ENCODE peak calls at places on chromosome 9, in seven cellular contexts. One of them, this sample, is unnamed.

GRCh38 chr9:125761685-125762084 is 14.5 kb downstream of the PBX3 start:
- DNase-seq in cardiac muscle cell: no peak
- DNase-seq in H9: no peak
- DNase-seq in A673: no peak
- DNase-seq in Peyer's patch: no peak
- DNase-seq in kidney: no peak
- DNase-seq in MCF 10A: no peak
- DNase-seq in this sample: no peak

GRCh38 chr9:16119861-16120641 is 567.2 kb downstream of the CCDC171 start:
- DNase-seq in cardiac muscle cell: peak; percentile 38
- DNase-seq in Peyer's patch: no peak
- DNase-seq in H9: no peak
- DNase-seq in kidney: no peak
- DNase-seq in MCF 10A: peak; percentile 22
- DNase-seq in A673: no peak
- DNase-seq in this sample: no peak

GRCh38 chr9:35538361-35539234 is 48.7 kb downstream of the RUSC2 start:
- DNase-seq in MCF 10A: no peak
- DNase-seq in A673: no peak
- DNase-seq in H9: peak; percentile 75
- DNase-seq in cardiac muscle cell: peak; percentile 92
- DNase-seq in kidney: peak; percentile 92
- DNase-seq in Peyer's patch: no peak
- DNase-seq in this sample: peak; percentile 58

GRCh38 chr9:129995409-129996160 is 47.4 kb downstream of the FNBP1 start:
- DNase-seq in Peyer's patch: peak; percentile 60
- DNase-seq in kidney: no peak
- DNase-seq in H9: no peak
- DNase-seq in MCF 10A: peak; percentile 78
- DNase-seq in cardiac muscle cell: peak; percentile 38
- DNase-seq in A673: no peak
- DNase-seq in this sample: no peak

GRCh38 chr9:103804077-103804735 is 289.9 kb upstream of the SMC2 start:
- DNase-seq in kidney: no peak
- DNase-seq in MCF 10A: peak; percentile 41
- DNase-seq in cardiac muscle cell: peak; percentile 21
- DNase-seq in H9: no peak
- DNase-seq in A673: no peak
- DNase-seq in Peyer's patch: no peak
- DNase-seq in this sample: no peak

GRCh38 chr9:75185585-75186170 is 97.4 kb downstream of the OSTF1 start:
- DNase-seq in A673: peak; percentile 58
- DNase-seq in cardiac muscle cell: peak; percentile 56
- DNase-seq in Peyer's patch: peak; percentile 38
- DNase-seq in H9: peak; percentile 68
- DNase-seq in kidney: no peak
- DNase-seq in MCF 10A: peak; percentile 64
- DNase-seq in this sample: peak; percentile 57

GRCh38 chr9:25678147-25678666 is at the start of gene TUSC1:
- DNase-seq in A673: no peak
- DNase-seq in MCF 10A: peak; percentile 90
- DNase-seq in H9: peak; percentile 50
- DNase-seq in kidney: peak; percentile 97
- DNase-seq in cardiac muscle cell: peak; percentile 90
- DNase-seq in Peyer's patch: peak; percentile 29
- DNase-seq in this sample: peak; percentile 4

GRCh38 chr9:91192785-91193657 is 168.7 kb downstream of the AUH start:
- DNase-seq in Peyer's patch: peak; percentile 60
- DNase-seq in cardiac muscle cell: peak; percentile 99
- DNase-seq in A673: peak; percentile 79
- DNase-seq in kidney: peak; percentile 95
- DNase-seq in MCF 10A: peak; percentile 99
- DNase-seq in H9: peak; percentile 74
- DNase-seq in this sample: peak; percentile 61

GRCh38 chr9:13787234-13787833 is 507.8 kb upstream of the MPDZ start:
- DNase-seq in kidney: no peak
- DNase-seq in H9: no peak
- DNase-seq in Peyer's patch: no peak
- DNase-seq in MCF 10A: no peak
- DNase-seq in A673: no peak
- DNase-seq in cardiac muscle cell: peak; percentile 67
- DNase-seq in this sample: no peak

GRCh38 chr9:125649315-125649714 is 57.7 kb downstream of the MAPKAP1 start:
- DNase-seq in H9: no peak
- DNase-seq in MCF 10A: peak; percentile 82
- DNase-seq in cardiac muscle cell: peak; percentile 65
- DNase-seq in kidney: no peak
- DNase-seq in A673: peak; percentile 82
- DNase-seq in Peyer's patch: peak; percentile 26
- DNase-seq in this sample: no peak

GRCh38 chr9:17116400-17116837 is 18.4 kb upstream of the CNTLN start:
- DNase-seq in Peyer's patch: no peak
- DNase-seq in A673: peak; percentile 48
- DNase-seq in cardiac muscle cell: peak; percentile 56
- DNase-seq in MCF 10A: peak; percentile 50
- DNase-seq in H9: no peak
- DNase-seq in kidney: no peak
- DNase-seq in this sample: no peak

GRCh38 chr9:35096035-35096849 is at the start of gene PIGO:
- DNase-seq in MCF 10A: peak; percentile 85
- DNase-seq in Peyer's patch: peak; percentile 90
- DNase-seq in cardiac muscle cell: peak; percentile 86
- DNase-seq in kidney: peak; percentile 97
- DNase-seq in H9: peak; percentile 95
- DNase-seq in A673: peak; percentile 90
- DNase-seq in this sample: peak; percentile 89

GRCh38 chr9:70924380-70924779 is 197.0 kb downstream of the TRPM3 start:
- DNase-seq in A673: no peak
- DNase-seq in cardiac muscle cell: peak; percentile 84
- DNase-seq in H9: no peak
- DNase-seq in kidney: no peak
- DNase-seq in MCF 10A: peak; percentile 70
- DNase-seq in Peyer's patch: no peak
- DNase-seq in this sample: no peak

GRCh38 chr9:79572891-79573696 is 1.3 kb downstream of the TLE4 start:
- DNase-seq in A673: peak; percentile 51
- DNase-seq in H9: peak; percentile 34
- DNase-seq in MCF 10A: peak; percentile 30
- DNase-seq in kidney: peak; percentile 88
- DNase-seq in cardiac muscle cell: peak; percentile 17
- DNase-seq in Peyer's patch: peak; percentile 54
- DNase-seq in this sample: peak; percentile 62
- TF ChIP-seq CTCF in A673: no peak
- TF ChIP-seq CTCF in H9: no peak
- TF ChIP-seq CTCF in MCF 10A: no peak
- TF ChIP-seq CTCF in kidney: no peak
- TF ChIP-seq CTCF in cardiac muscle cell: no peak
- TF ChIP-seq CTCF in Peyer's patch: no peak
- TF ChIP-seq CTCF in this sample: no peak

DNA sequence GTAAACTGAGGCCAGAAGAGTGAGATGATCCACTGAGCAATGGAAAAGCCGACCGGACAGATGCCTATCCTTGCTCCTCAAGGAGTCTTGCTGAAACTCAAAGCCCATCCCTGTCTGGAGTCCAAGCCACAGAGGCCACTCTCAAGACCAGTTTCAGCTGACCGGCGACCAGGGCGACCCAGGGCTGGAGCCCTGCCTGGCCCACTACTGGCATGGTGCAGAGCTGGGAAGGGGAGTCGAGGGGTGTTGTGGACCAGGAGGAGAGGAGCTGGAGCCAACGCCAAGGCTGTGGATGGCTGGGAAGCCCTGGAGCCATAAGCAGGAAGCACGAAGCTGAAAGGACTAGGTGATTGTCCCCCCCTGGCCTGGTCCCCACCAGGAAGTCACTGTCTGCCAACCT is 22.1 kb downstream of the FAM163B start:
- DNase-seq in A673: no peak
- DNase-seq in kidney: no peak
- DNase-seq in Peyer's patch: no peak
- DNase-seq in MCF 10A: no peak
- DNase-seq in cardiac muscle cell: no peak
- DNase-seq in H9: no peak
- DNase-seq in this sample: no peak
- TF ChIP-seq CTCF in A673: no peak
- TF ChIP-seq CTCF in kidney: no peak
- TF ChIP-seq CTCF in Peyer's patch: no peak
- TF ChIP-seq CTCF in MCF 10A: no peak
- TF ChIP-seq CTCF in cardiac muscle cell: no peak
- TF ChIP-seq CTCF in H9: no peak
- TF ChIP-seq CTCF in this sample: no peak

GRCh38 chr9:22055090-22055489 is 46.0 kb upstream of the CDKN2B start:
- DNase-seq in A673: no peak
- DNase-seq in H9: no peak
- DNase-seq in cardiac muscle cell: no peak
- DNase-seq in MCF 10A: no peak
- DNase-seq in Peyer's patch: no peak
- DNase-seq in kidney: no peak
- DNase-seq in this sample: no peak

GRCh38 chr9:22054076-22054475 is 45.0 kb upstream of the CDKN2B start:
- DNase-seq in kidney: no peak
- DNase-seq in A673: no peak
- DNase-seq in H9: no peak
- DNase-seq in Peyer's patch: no peak
- DNase-seq in MCF 10A: no peak
- DNase-seq in cardiac muscle cell: no peak
- DNase-seq in this sample: no peak

GRCh38 chr9:22056402-22056801 is 47.3 kb upstream of the CDKN2B start:
- DNase-seq in A673: no peak
- DNase-seq in cardiac muscle cell: no peak
- DNase-seq in kidney: no peak
- DNase-seq in MCF 10A: no peak
- DNase-seq in H9: no peak
- DNase-seq in Peyer's patch: no peak
- DNase-seq in this sample: no peak

GRCh38 chr9:22053178-22053577 is 44.1 kb upstream of the CDKN2B start:
- DNase-seq in cardiac muscle cell: no peak
- DNase-seq in H9: no peak
- DNase-seq in kidney: no peak
- DNase-seq in MCF 10A: no peak
- DNase-seq in A673: no peak
- DNase-seq in Peyer's patch: no peak
- DNase-seq in this sample: no peak

GRCh38 chr9:22054529-22054928 is 45.4 kb upstream of the CDKN2B start:
- DNase-seq in kidney: no peak
- DNase-seq in Peyer's patch: no peak
- DNase-seq in cardiac muscle cell: no peak
- DNase-seq in H9: no peak
- DNase-seq in MCF 10A: no peak
- DNase-seq in A673: no peak
- DNase-seq in this sample: no peak
- TF ChIP-seq CTCF in kidney: no peak
- TF ChIP-seq CTCF in Peyer's patch: no peak
- TF ChIP-seq CTCF in cardiac muscle cell: no peak
- TF ChIP-seq CTCF in H9: no peak
- TF ChIP-seq CTCF in MCF 10A: no peak
- TF ChIP-seq CTCF in A673: no peak
- TF ChIP-seq CTCF in this sample: no peak

GRCh38 chr9:87749335-87750035 is 23.6 kb downstream of the CTSL start:
- DNase-seq in Peyer's patch: no peak
- DNase-seq in kidney: no peak
- DNase-seq in MCF 10A: no peak
- DNase-seq in H9: no peak
- DNase-seq in A673: no peak
- DNase-seq in cardiac muscle cell: no peak
- DNase-seq in this sample: no peak

GRCh38 chr9:87750726-87751125 is 24.8 kb downstream of the CTSL start:
- DNase-seq in MCF 10A: no peak
- DNase-seq in kidney: no peak
- DNase-seq in Peyer's patch: no peak
- DNase-seq in cardiac muscle cell: no peak
- DNase-seq in A673: no peak
- DNase-seq in H9: no peak
- DNase-seq in this sample: no peak

GRCh38 chr9:87751869-87752268 is 25.9 kb downstream of the CTSL start:
- DNase-seq in Peyer's patch: no peak
- DNase-seq in H9: no peak
- DNase-seq in MCF 10A: no peak
- DNase-seq in A673: no peak
- DNase-seq in cardiac muscle cell: no peak
- DNase-seq in kidney: no peak
- DNase-seq in this sample: no peak

GRCh38 chr9:87753313-87753712 is 27.4 kb downstream of the CTSL start:
- DNase-seq in H9: no peak
- DNase-seq in cardiac muscle cell: no peak
- DNase-seq in kidney: no peak
- DNase-seq in MCF 10A: no peak
- DNase-seq in A673: no peak
- DNase-seq in Peyer's patch: no peak
- DNase-seq in this sample: no peak

DNA sequence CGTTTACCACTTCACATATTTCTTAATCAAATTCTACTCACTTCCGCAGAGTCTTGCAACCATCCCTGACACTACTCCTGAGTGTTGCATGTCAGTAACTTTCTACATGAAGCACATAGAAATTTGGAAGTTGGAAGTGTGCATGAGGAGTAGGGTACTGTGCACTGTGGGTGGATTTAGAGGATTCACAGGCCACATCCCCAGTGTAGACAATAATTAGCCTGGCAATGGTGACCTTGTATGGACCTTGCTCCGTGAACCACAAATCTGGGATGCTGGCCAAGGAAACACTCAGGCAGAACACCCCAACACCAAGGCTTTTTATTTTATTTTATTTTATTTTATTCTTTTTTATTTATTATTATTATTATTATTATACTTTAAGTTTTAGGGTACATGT is 25.5 kb downstream of the CTSL start:
- DNase-seq in A673: no peak
- DNase-seq in Peyer's patch: no peak
- DNase-seq in MCF 10A: no peak
- DNase-seq in kidney: no peak
- DNase-seq in H9: no peak
- DNase-seq in cardiac muscle cell: no peak
- DNase-seq in this sample: no peak
- TF ChIP-seq CTCF in A673: no peak
- TF ChIP-seq CTCF in Peyer's patch: no peak
- TF ChIP-seq CTCF in MCF 10A: no peak
- TF ChIP-seq CTCF in kidney: no peak
- TF ChIP-seq CTCF in H9: no peak
- TF ChIP-seq CTCF in cardiac muscle cell: no peak
- TF ChIP-seq CTCF in this sample: no peak

GRCh38 chr9:133522073-133522910 is 2.5 kb downstream of the MYMK start:
- DNase-seq in cardiac muscle cell: no peak
- DNase-seq in A673: no peak
- DNase-seq in kidney: peak; percentile 73
- DNase-seq in Peyer's patch: no peak
- DNase-seq in MCF 10A: no peak
- DNase-seq in H9: no peak
- DNase-seq in this sample: no peak
- TF ChIP-seq CTCF in cardiac muscle cell: no peak
- TF ChIP-seq CTCF in A673: no peak
- TF ChIP-seq CTCF in kidney: no peak
- TF ChIP-seq CTCF in Peyer's patch: no peak
- TF ChIP-seq CTCF in MCF 10A: no peak
- TF ChIP-seq CTCF in H9: no peak
- TF ChIP-seq CTCF in this sample: no peak

DNA sequence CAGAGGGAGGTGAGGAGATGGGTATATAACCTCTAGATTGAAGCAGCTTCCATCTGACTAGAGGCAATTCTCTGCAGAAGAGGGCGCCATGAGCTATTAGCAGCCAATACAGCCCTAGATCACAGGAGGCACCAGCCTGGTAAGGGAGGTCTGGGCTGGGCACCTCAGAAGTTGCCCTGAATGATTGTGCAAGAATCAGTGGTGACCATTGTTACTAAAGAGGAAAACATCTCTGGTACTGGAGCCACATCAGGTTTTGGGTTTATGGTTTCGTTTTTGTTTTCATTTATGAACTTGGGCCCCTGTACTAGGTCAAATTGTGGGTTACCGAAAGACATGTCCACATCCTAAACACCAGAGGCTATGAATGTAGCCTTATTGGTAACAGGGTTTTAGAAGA is 342.0 kb downstream of the MLLT3 start:
- DNase-seq in Peyer's patch: no peak
- DNase-seq in H9: peak; percentile 50
- DNase-seq in MCF 10A: no peak
- DNase-seq in cardiac muscle cell: no peak
- DNase-seq in kidney: no peak
- DNase-seq in A673: no peak
- DNase-seq in this sample: no peak
- TF ChIP-seq CTCF in Peyer's patch: no peak
- TF ChIP-seq CTCF in H9: peak; percentile 40
- TF ChIP-seq CTCF in MCF 10A: no peak
- TF ChIP-seq CTCF in cardiac muscle cell: no peak
- TF ChIP-seq CTCF in kidney: no peak
- TF ChIP-seq CTCF in A673: peak; percentile 10
- TF ChIP-seq CTCF in this sample: no peak